ENCODE peak calls at places on chromosomes 6 and 20, in nine cellular contexts. R is heart right ventricle, G is colonic mucosa, Q is SK-N-SH, B is stomach, D is A549, M is heart left ventricle, X is kidney, U is vagina. I is an unnamed sample.
A peak's percentile ranks its signal among the peaks of the same experiment; 100 is the strongest.

GRCh38 chr6:11943060-11943459 is 69.1 kb upstream of the HIVEP1 start:
- DNase-seq in D (no peak), Q (no peak), X (no peak), G (no peak), R (no peak), U (no peak), M (no peak), B (no peak), I (no peak)

GRCh38 chr6:38350882-38351281 is 288.8 kb downstream of the BTBD9 start:
- DNase-seq in Q (no peak), M (no peak), R (no peak), D (no peak), B (no peak), G (no peak), X (no peak), U (no peak), I (no peak)

GRCh38 chr20:48416002-48416401 is 411.8 kb downstream of the PREX1 start:
- DNase-seq in G (no peak), D (no peak), Q (no peak), B (no peak), X (no peak), R (no peak), U (no peak), M (no peak), I (no peak)

GRCh38 chr6:141635621-141636020 is 497.1 kb upstream of the GJE1 start:
- DNase-seq in U (no peak), B (no peak), X (no peak), D (no peak), R (no peak), G (no peak), Q (no peak), M (no peak), I (peak; percentile 96)

GRCh38 chr20:39885975-39886649 is 802.9 kb downstream of the MAFB start:
- DNase-seq in R (peak; percentile 69), G (peak; percentile 54), U (no peak), D (no peak), M (peak; percentile 54), X (peak; percentile 72), Q (peak; percentile 29), B (peak; percentile 38), I (peak; percentile 86)

GRCh38 chr6:100022847-100023246 is 28.8 kb upstream of the MCHR2 start:
- DNase-seq in Q (no peak), B (no peak), U (no peak), M (no peak), G (no peak), R (no peak), X (no peak), D (no peak), I (no peak)

GRCh38 chr6:132481189-132481588 is 31.7 kb downstream of the STX7 start:
- DNase-seq in Q (no peak), D (no peak), X (no peak), U (no peak), G (no peak), M (no peak), B (no peak), R (no peak), I (no peak)

GRCh38 chr20:63409834-63410435 is 48.8 kb upstream of the CHRNA4 start:
- DNase-seq in G (no peak), U (no peak), R (no peak), X (no peak), M (no peak), B (no peak), D (no peak), Q (no peak), I (no peak)

GRCh38 chr20:32160341-32160740 is 47.2 kb downstream of the PLAGL2 start:
- DNase-seq in R (no peak), U (no peak), M (no peak), D (no peak), G (no peak), B (no peak), Q (no peak), X (no peak), I (no peak)

GRCh38 chr20:32158351-32158750 is 48.8 kb downstream of the TM9SF4 start:
- DNase-seq in Q (no peak), R (no peak), D (no peak), G (no peak), B (no peak), M (no peak), U (no peak), X (no peak), I (no peak)

GRCh38 chr20:32159766-32160221 is 47.7 kb downstream of the PLAGL2 start:
- DNase-seq in X (no peak), U (no peak), D (no peak), Q (no peak), B (no peak), M (no peak), R (no peak), G (no peak), I (no peak)

GRCh38 chr20:32157611-32158010 is 48.1 kb downstream of the TM9SF4 start:
- DNase-seq in Q (no peak), U (no peak), D (no peak), X (no peak), B (no peak), R (no peak), G (no peak), M (no peak), I (no peak)

GRCh38 chr20:32158943-32159660 is 48.4 kb downstream of the PLAGL2 start:
- DNase-seq in U (no peak), R (no peak), M (no peak), B (no peak), G (no peak), D (no peak), X (no peak), Q (no peak), I (no peak)
- H3K27ac ChIP-seq in U (no peak overlapping the region), R (no peak overlapping the region), M (no peak overlapping the region), B (no peak overlapping the region), G (no peak overlapping the region), D (no peak overlapping the region), X (no peak overlapping the region), Q (no peak overlapping the region), I (no peak overlapping the region)

DNA sequence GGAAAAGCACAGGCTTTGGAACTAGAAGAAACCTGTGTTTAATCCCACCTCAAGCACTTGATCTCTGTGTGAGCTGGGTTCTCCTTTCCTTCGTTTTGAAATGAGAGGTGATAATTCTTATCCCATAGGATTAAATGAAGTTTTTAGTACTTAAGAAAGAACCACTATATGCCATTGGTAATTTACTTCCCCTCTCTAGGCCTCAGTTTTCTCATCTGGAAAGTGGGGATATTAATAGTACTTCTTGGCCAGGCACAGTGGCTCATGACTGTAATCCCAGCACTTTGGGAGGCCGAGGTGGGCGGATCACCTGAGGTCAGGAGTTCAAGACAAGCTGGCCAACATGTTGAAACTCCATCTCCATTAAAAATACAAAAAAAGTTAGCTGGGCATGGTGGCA is 14.1 kb downstream of the REM1 start:
- DNase-seq in G (no peak), U (no peak), R (no peak), M (no peak), B (no peak), D (no peak), X (no peak), Q (no peak), I (no peak)
- H3K9me3 ChIP-seq in G (no peaks in the 10 kb centered on the region), U (no peaks in the 10 kb centered on the region), R (no peaks in the 10 kb centered on the region), M (no peaks in the 10 kb centered on the region), B (no peaks in the 10 kb centered on the region), D (no peaks in the 10 kb centered on the region), X (no peaks in the 10 kb centered on the region), Q (no peaks in the 10 kb centered on the region), I (no peaks in the 10 kb centered on the region)

DNA sequence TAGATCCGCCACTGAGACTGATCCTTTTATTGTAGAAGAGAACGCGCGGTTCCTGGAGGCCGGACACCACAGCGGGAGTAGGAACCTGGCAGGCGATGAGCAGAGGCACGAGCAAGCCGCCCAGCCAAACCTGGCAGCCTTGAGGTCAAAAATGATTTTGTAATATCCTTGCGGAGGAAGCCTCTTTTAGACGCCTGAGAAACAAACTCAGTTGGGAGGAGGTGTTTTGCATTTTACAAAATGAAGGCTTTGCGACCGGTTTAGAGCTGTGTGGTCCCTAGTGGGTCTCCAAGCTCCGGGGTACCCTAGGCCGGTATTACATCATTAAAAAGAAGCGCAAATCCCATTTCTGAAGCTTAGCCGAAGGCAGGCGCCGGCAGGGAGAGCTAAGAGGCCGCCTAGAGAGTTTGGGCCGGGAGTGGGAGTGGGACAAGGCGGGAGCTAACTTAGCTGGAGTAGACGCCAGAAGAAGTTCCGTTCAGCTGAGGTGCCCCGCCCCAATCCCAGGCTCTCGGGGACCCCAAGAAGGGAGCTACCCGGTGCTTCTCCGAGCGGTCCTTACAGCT is 1.8 kb upstream of the TBX18 start:
- DNase-seq in B (no peak), M (peak; percentile 45), G (no peak), X (peak; percentile 56), R (no peak), D (no peak), U (no peak), Q (no peak), I (no peak)
- H3K27ac ChIP-seq in B (no peak overlapping the region), M (peak overlapping the region; percentile 45), G (no peak overlapping the region), X (no peak overlapping the region), R (peak overlapping the region; percentile 26), D (no peak overlapping the region), U (no peak overlapping the region), Q (no peak overlapping the region), I (no peak overlapping the region)

DNA sequence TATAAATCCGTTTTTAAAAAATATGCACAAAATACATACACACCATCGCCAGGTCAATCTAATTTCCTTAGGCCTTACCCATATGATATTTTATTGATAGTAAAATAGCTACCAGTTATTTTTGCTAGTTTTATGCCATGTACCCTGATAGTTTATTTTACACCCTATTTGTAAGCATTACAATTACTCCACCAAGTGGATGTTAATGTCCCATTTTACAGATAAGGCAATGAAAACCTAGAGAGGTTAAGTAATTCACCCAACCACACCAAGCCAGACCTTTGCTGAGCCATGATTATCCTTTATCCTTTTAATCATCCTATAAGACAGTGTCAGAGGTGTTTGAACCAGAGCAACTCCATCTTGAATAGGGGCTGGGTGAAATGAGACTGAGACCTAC is 86.8 kb downstream of the CBLN4 start:
- DNase-seq in B (no peak), Q (no peak), R (no peak), M (no peak), X (no peak), D (no peak), G (no peak), U (no peak), I (no peak)
- H3K9me3 ChIP-seq in B (peaks cover 10% of the 10 kb centered on the region), Q (no peaks in the 10 kb centered on the region), R (no peaks in the 10 kb centered on the region), M (no peaks in the 10 kb centered on the region), X (no peaks in the 10 kb centered on the region), D (peaks cover 2% of the 10 kb centered on the region), G (no peaks in the 10 kb centered on the region), U (no peaks in the 10 kb centered on the region), I (peaks cover 16% of the 10 kb centered on the region)

I was measured in A673.